ENCODE peak calls at places on chromosomes 4 and X, in nine cellular contexts. One of them, this sample, is unnamed.

GRCh38 chr4:183553601-183554345 is 48.9 kb downstream of the ING2 start:
- DNase-seq in dorsolateral prefrontal cortex: no peak
- DNase-seq in WERI-Rb-1: no peak
- DNase-seq in HL-60: no peak
- DNase-seq in A549: no peak
- DNase-seq in right atrium auricular region: no peak
- DNase-seq in esophagus squamous epithelium: no peak
- DNase-seq in Panc1: no peak
- DNase-seq in AG09309: no peak
- DNase-seq in this sample: no peak

GRCh38 chr4:109648266-109648996 is 54.8 kb downstream of the CASP6 start:
- DNase-seq in dorsolateral prefrontal cortex: no peak
- DNase-seq in WERI-Rb-1: no peak
- DNase-seq in HL-60: no peak
- DNase-seq in A549: no peak
- DNase-seq in right atrium auricular region: no peak
- DNase-seq in esophagus squamous epithelium: no peak
- DNase-seq in Panc1: no peak
- DNase-seq in AG09309: no peak
- DNase-seq in this sample: no peak

GRCh38 chr4:135508006-135508714 is 1306.6 kb upstream of the PABPC4L start:
- DNase-seq in dorsolateral prefrontal cortex: no peak
- DNase-seq in WERI-Rb-1: no peak
- DNase-seq in HL-60: no peak
- DNase-seq in A549: peak
- DNase-seq in right atrium auricular region: no peak
- DNase-seq in esophagus squamous epithelium: no peak
- DNase-seq in Panc1: no peak
- DNase-seq in AG09309: peak
- DNase-seq in this sample: no peak

GRCh38 chr4:184961693-184962092 is 56.6 kb upstream of the HELT start:
- DNase-seq in dorsolateral prefrontal cortex: no peak
- DNase-seq in WERI-Rb-1: no peak
- DNase-seq in HL-60: no peak
- DNase-seq in A549: no peak
- DNase-seq in right atrium auricular region: no peak
- DNase-seq in esophagus squamous epithelium: no peak
- DNase-seq in Panc1: no peak
- DNase-seq in AG09309: no peak
- DNase-seq in this sample: no peak

GRCh38 chr4:47836655-47837581 is 949 bp downstream of the CORIN start:
- DNase-seq in dorsolateral prefrontal cortex: peak
- DNase-seq in WERI-Rb-1: peak
- DNase-seq in HL-60: no peak
- DNase-seq in A549: peak
- DNase-seq in right atrium auricular region: peak
- DNase-seq in esophagus squamous epithelium: peak
- DNase-seq in Panc1: peak
- DNase-seq in AG09309: peak
- DNase-seq in this sample: peak

GRCh38 chr4:925771-926500 is 6.2 kb downstream of the GAK start:
- DNase-seq in dorsolateral prefrontal cortex: no peak
- DNase-seq in WERI-Rb-1: no peak
- DNase-seq in HL-60: no peak
- DNase-seq in A549: no peak
- DNase-seq in right atrium auricular region: no peak
- DNase-seq in esophagus squamous epithelium: no peak
- DNase-seq in Panc1: no peak
- DNase-seq in AG09309: no peak
- DNase-seq in this sample: no peak

GRCh38 chrX:135003876-135004623 is 13.3 kb downstream of the SMIM10 start:
- DNase-seq in dorsolateral prefrontal cortex: peak
- DNase-seq in WERI-Rb-1: peak
- DNase-seq in HL-60: peak
- DNase-seq in A549: peak
- DNase-seq in right atrium auricular region: peak
- DNase-seq in esophagus squamous epithelium: peak
- DNase-seq in Panc1: peak
- DNase-seq in AG09309: peak
- DNase-seq in this sample: peak

GRCh38 chr4:176437756-176438155 is 118.0 kb downstream of the SPCS3 start:
- DNase-seq in dorsolateral prefrontal cortex: no peak
- DNase-seq in WERI-Rb-1: no peak
- DNase-seq in HL-60: no peak
- DNase-seq in A549: no peak
- DNase-seq in right atrium auricular region: no peak
- DNase-seq in esophagus squamous epithelium: no peak
- DNase-seq in Panc1: no peak
- DNase-seq in AG09309: no peak
- DNase-seq in this sample: no peak

GRCh38 chr4:159010563-159011260 is 92.2 kb upstream of the RAPGEF2 start:
- DNase-seq in dorsolateral prefrontal cortex: peak
- DNase-seq in WERI-Rb-1: no peak
- DNase-seq in HL-60: no peak
- DNase-seq in A549: no peak
- DNase-seq in right atrium auricular region: peak
- DNase-seq in esophagus squamous epithelium: no peak
- DNase-seq in Panc1: no peak
- DNase-seq in AG09309: peak
- DNase-seq in this sample: peak

GRCh38 chr4:36677122-36677521 is 395.7 kb downstream of the DTHD1 start:
- DNase-seq in dorsolateral prefrontal cortex: no peak
- DNase-seq in WERI-Rb-1: no peak
- DNase-seq in HL-60: no peak
- DNase-seq in A549: no peak
- DNase-seq in right atrium auricular region: no peak
- DNase-seq in esophagus squamous epithelium: no peak
- DNase-seq in Panc1: no peak
- DNase-seq in AG09309: no peak
- DNase-seq in this sample: no peak

GRCh38 chr4:53476232-53477037 is 99.0 kb downstream of the FIP1L1 start:
- DNase-seq in dorsolateral prefrontal cortex: no peak
- DNase-seq in WERI-Rb-1: no peak
- DNase-seq in HL-60: no peak
- DNase-seq in A549: no peak
- DNase-seq in right atrium auricular region: no peak
- DNase-seq in esophagus squamous epithelium: no peak
- DNase-seq in Panc1: no peak
- DNase-seq in AG09309: peak
- DNase-seq in this sample: no peak

GRCh38 chrX:26918633-26919032 is 544.5 kb downstream of the PPP4R3C start:
- DNase-seq in dorsolateral prefrontal cortex: no peak
- DNase-seq in WERI-Rb-1: peak
- DNase-seq in HL-60: no peak
- DNase-seq in A549: no peak
- DNase-seq in right atrium auricular region: no peak
- DNase-seq in esophagus squamous epithelium: no peak
- DNase-seq in Panc1: no peak
- DNase-seq in AG09309: no peak
- DNase-seq in this sample: no peak

GRCh38 chrX:46587753-46588171 is 14.2 kb downstream of the CHST7 start:
- DNase-seq in dorsolateral prefrontal cortex: no peak
- DNase-seq in WERI-Rb-1: no peak
- DNase-seq in HL-60: no peak
- DNase-seq in A549: no peak
- DNase-seq in right atrium auricular region: no peak
- DNase-seq in esophagus squamous epithelium: no peak
- DNase-seq in Panc1: no peak
- DNase-seq in AG09309: no peak
- DNase-seq in this sample: no peak

GRCh38 chrX:51894697-51895336 is 1.4 kb downstream of the MAGED1 start:
- DNase-seq in dorsolateral prefrontal cortex: no peak
- DNase-seq in WERI-Rb-1: no peak
- DNase-seq in HL-60: no peak
- DNase-seq in A549: no peak
- DNase-seq in right atrium auricular region: no peak
- DNase-seq in esophagus squamous epithelium: no peak
- DNase-seq in Panc1: no peak
- DNase-seq in AG09309: no peak
- DNase-seq in this sample: no peak

GRCh38 chrX:68945603-68946228 is 116.9 kb downstream of the EFNB1 start:
- DNase-seq in dorsolateral prefrontal cortex: no peak
- DNase-seq in WERI-Rb-1: peak
- DNase-seq in HL-60: no peak
- DNase-seq in A549: no peak
- DNase-seq in right atrium auricular region: peak
- DNase-seq in esophagus squamous epithelium: no peak
- DNase-seq in Panc1: no peak
- DNase-seq in AG09309: no peak
- DNase-seq in this sample: no peak

DNA sequence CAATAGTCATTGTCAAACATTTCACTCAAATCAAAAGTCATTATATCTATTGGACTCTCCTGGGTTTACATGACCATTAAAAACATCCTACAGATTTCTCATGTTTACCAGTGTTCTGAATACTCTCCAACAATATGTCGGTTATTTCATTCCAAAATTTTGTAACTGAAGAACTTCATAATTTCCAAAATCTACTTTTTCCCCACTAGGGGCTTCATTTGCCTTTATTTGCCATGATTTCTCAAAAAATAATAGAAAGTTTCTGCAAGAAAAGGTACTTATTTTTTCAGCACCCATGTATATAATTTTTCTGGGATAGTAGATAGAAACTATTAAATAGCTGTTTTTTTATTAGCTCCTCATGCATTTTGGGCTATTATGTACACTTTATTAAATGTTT is 49.0 kb downstream of the PRDM5 start:
- DNase-seq in dorsolateral prefrontal cortex: no peak
- DNase-seq in WERI-Rb-1: no peak
- DNase-seq in HL-60: no peak
- DNase-seq in A549: no peak
- DNase-seq in right atrium auricular region: no peak
- DNase-seq in esophagus squamous epithelium: no peak
- DNase-seq in Panc1: no peak
- DNase-seq in AG09309: no peak
- DNase-seq in this sample: no peak
- TF ChIP-seq CTCF in dorsolateral prefrontal cortex: no peak
- TF ChIP-seq CTCF in WERI-Rb-1: no peak
- TF ChIP-seq CTCF in HL-60: no peak
- TF ChIP-seq CTCF in A549: no peak
- TF ChIP-seq CTCF in right atrium auricular region: no peak
- TF ChIP-seq CTCF in esophagus squamous epithelium: no peak
- TF ChIP-seq CTCF in Panc1: no peak
- TF ChIP-seq CTCF in AG09309: peak
- TF ChIP-seq CTCF in this sample: no peak

DNA sequence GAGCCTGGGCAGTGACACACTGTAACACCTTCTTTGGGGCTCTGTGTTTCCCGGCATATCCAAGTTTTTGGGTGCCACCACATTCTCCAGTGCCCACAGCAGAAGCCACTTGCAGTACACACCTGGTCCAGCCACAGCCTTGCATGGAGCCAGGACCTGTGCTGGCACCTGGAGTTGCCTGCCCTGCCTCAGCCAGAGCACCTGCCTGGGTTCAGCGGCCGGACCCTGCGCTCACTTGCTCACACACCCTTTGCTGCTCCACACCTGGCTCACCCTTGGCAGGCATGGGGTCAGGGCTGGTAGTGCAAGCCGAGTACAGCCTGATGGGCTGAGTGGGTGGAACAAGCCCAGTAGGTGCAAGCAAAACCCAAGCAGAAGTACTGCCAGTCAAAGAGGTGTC is 1511.1 kb downstream of the TECRL start:
- DNase-seq in dorsolateral prefrontal cortex: no peak
- DNase-seq in WERI-Rb-1: no peak
- DNase-seq in HL-60: no peak
- DNase-seq in A549: no peak
- DNase-seq in right atrium auricular region: no peak
- DNase-seq in esophagus squamous epithelium: no peak
- DNase-seq in Panc1: no peak
- DNase-seq in AG09309: no peak
- DNase-seq in this sample: no peak
- TF ChIP-seq CTCF in dorsolateral prefrontal cortex: no peak
- TF ChIP-seq CTCF in WERI-Rb-1: no peak
- TF ChIP-seq CTCF in HL-60: no peak
- TF ChIP-seq CTCF in A549: no peak
- TF ChIP-seq CTCF in right atrium auricular region: no peak
- TF ChIP-seq CTCF in esophagus squamous epithelium: no peak
- TF ChIP-seq CTCF in Panc1: no peak
- TF ChIP-seq CTCF in AG09309: no peak
- TF ChIP-seq CTCF in this sample: no peak

GRCh38 chrX:16870861-16871584 is 861 bp upstream of the RBBP7 start:
- DNase-seq in dorsolateral prefrontal cortex: peak
- DNase-seq in WERI-Rb-1: peak
- DNase-seq in HL-60: no peak
- DNase-seq in A549: no peak
- DNase-seq in right atrium auricular region: no peak
- DNase-seq in esophagus squamous epithelium: peak
- DNase-seq in Panc1: no peak
- DNase-seq in AG09309: no peak
- DNase-seq in this sample: no peak
- TF ChIP-seq CTCF in dorsolateral prefrontal cortex: no peak
- TF ChIP-seq CTCF in WERI-Rb-1: no peak
- TF ChIP-seq CTCF in HL-60: no peak
- TF ChIP-seq CTCF in A549: no peak
- TF ChIP-seq CTCF in right atrium auricular region: no peak
- TF ChIP-seq CTCF in esophagus squamous epithelium: no peak
- TF ChIP-seq CTCF in Panc1: no peak
- TF ChIP-seq CTCF in AG09309: no peak
- TF ChIP-seq CTCF in this sample: no peak

GRCh38 chr4:139170932-139171331 is 6.1 kb downstream of the ELF2 start:
- DNase-seq in dorsolateral prefrontal cortex: no peak
- DNase-seq in WERI-Rb-1: no peak
- DNase-seq in HL-60: no peak
- DNase-seq in A549: no peak
- DNase-seq in right atrium auricular region: no peak
- DNase-seq in esophagus squamous epithelium: no peak
- DNase-seq in Panc1: no peak
- DNase-seq in AG09309: no peak
- DNase-seq in this sample: no peak

GRCh38 chr4:139164731-139165130 is 12.3 kb downstream of the ELF2 start:
- DNase-seq in dorsolateral prefrontal cortex: no peak
- DNase-seq in WERI-Rb-1: no peak
- DNase-seq in HL-60: no peak
- DNase-seq in A549: no peak
- DNase-seq in right atrium auricular region: no peak
- DNase-seq in esophagus squamous epithelium: no peak
- DNase-seq in Panc1: no peak
- DNase-seq in AG09309: no peak
- DNase-seq in this sample: no peak

GRCh38 chr4:139163806-139164206 is 13.2 kb downstream of the ELF2 start:
- DNase-seq in dorsolateral prefrontal cortex: no peak
- DNase-seq in WERI-Rb-1: no peak
- DNase-seq in HL-60: no peak
- DNase-seq in A549: no peak
- DNase-seq in right atrium auricular region: no peak
- DNase-seq in esophagus squamous epithelium: no peak
- DNase-seq in Panc1: no peak
- DNase-seq in AG09309: no peak
- DNase-seq in this sample: no peak

GRCh38 chr4:139171878-139172691 is 4.9 kb downstream of the ELF2 start:
- DNase-seq in dorsolateral prefrontal cortex: no peak
- DNase-seq in WERI-Rb-1: no peak
- DNase-seq in HL-60: no peak
- DNase-seq in A549: peak
- DNase-seq in right atrium auricular region: no peak
- DNase-seq in esophagus squamous epithelium: no peak
- DNase-seq in Panc1: no peak
- DNase-seq in AG09309: no peak
- DNase-seq in this sample: no peak

GRCh38 chr4:139167774-139168444 is 9.1 kb downstream of the ELF2 start:
- DNase-seq in dorsolateral prefrontal cortex: no peak
- DNase-seq in WERI-Rb-1: no peak
- DNase-seq in HL-60: peak
- DNase-seq in A549: peak
- DNase-seq in right atrium auricular region: no peak
- DNase-seq in esophagus squamous epithelium: no peak
- DNase-seq in Panc1: no peak
- DNase-seq in AG09309: no peak
- DNase-seq in this sample: no peak
- TF ChIP-seq CTCF in dorsolateral prefrontal cortex: peak
- TF ChIP-seq CTCF in WERI-Rb-1: peak
- TF ChIP-seq CTCF in HL-60: peak
- TF ChIP-seq CTCF in A549: peak
- TF ChIP-seq CTCF in right atrium auricular region: peak
- TF ChIP-seq CTCF in esophagus squamous epithelium: peak
- TF ChIP-seq CTCF in Panc1: peak
- TF ChIP-seq CTCF in AG09309: peak
- TF ChIP-seq CTCF in this sample: no peak